ENCODE peak calls at places on chromosomes 6 and 20, in six cellular contexts. F is IMR-90; E is BE2C; H is upper lobe of right lung; D is brain microvascular endothelial cell; U is CD8-positive, alpha-beta T cell. G is an unnamed sample.

GRCh38 chr6:149939909-149940672 is 1.7 kb upstream of the ULBP2 start:
- DNase-seq in D (no peak), U (no peak), E (no peak), F (no peak), H (no peak), G (no peak)

GRCh38 chr20:23151885-23152284 is 65.8 kb upstream of the CD93 start:
- DNase-seq in H (no peak), E (no peak), U (no peak), F (no peak), D (no peak), G (no peak)

GRCh38 chr20:53077373-53078205 is 105.4 kb downstream of the TSHZ2 start:
- DNase-seq in U (no peak), E (no peak), D (no peak), H (no peak), F (no peak), G (no peak)

GRCh38 chr20:60200305-60200918 is 242.2 kb downstream of the CDH26 start:
- DNase-seq in H (no peak), F (no peak), D (no peak), U (no peak), E (no peak), G (no peak)

GRCh38 chr6:151805286-151805840 is 2.1 kb upstream of the ESR1 start:
- DNase-seq in D (no peak), F (no peak), E (no peak), U (no peak), H (no peak), G (peak; percentile 14)

GRCh38 chr20:64232794-64233193 is 22.8 kb upstream of the PCMTD2 start:
- DNase-seq in H (peak; percentile 30), E (no peak), D (no peak), U (no peak), F (no peak), G (no peak)

GRCh38 chr6:31186052-31186734 is 15.7 kb upstream of the POU5F1 start:
- DNase-seq in H (peak; percentile 76), U (no peak), E (no peak), D (no peak), F (no peak), G (no peak)

GRCh38 chr6:170117111-170117972 is 173.5 kb downstream of the DLL1 start:
- DNase-seq in H (peak; percentile 53), F (no peak), U (no peak), D (no peak), E (no peak), G (no peak)

GRCh38 chr20:24955045-24955444 is 6.0 kb downstream of the CST7 start:
- DNase-seq in D (no peak), H (no peak), U (no peak), F (no peak), E (no peak), G (no peak)

GRCh38 chr6:18211338-18211737 is 53.0 kb downstream of the DEK start:
- DNase-seq in U (no peak), D (no peak), H (no peak), F (no peak), E (no peak), G (no peak)

GRCh38 chr6:28747631-28748157 is 176.1 kb downstream of the TRIM27 start:
- DNase-seq in E (peak; percentile 91), F (peak; percentile 84), U (no peak), D (peak; percentile 98), H (no peak), G (no peak)
- H3K4me3 ChIP-seq in E (peak overlapping the region; percentile 75), F (no peak overlapping the region), U (no peak overlapping the region), D (peak overlapping the region; percentile 47), H (no peak overlapping the region), G (peak overlapping the region; percentile 41)

GRCh38 chr6:75600694-75601265 is 900 bp upstream of the SENP6 start:
- DNase-seq in F (no peak), H (no peak), E (no peak), D (no peak), U (no peak), G (peak; percentile 16)

GRCh38 chr6:75602897-75603395 is 1.3 kb downstream of the SENP6 start:
- DNase-seq in U (no peak), D (no peak), H (no peak), F (no peak), E (no peak), G (no peak)

GRCh38 chr6:75602164-75602896 is 650 bp downstream of the SENP6 start:
- DNase-seq in H (no peak), F (peak; percentile 42), E (peak; percentile 50), D (peak; percentile 29), U (peak; percentile 39), G (peak; percentile 66)

GRCh38 chr6:75604294-75604693 is 2.6 kb downstream of the SENP6 start:
- DNase-seq in E (no peak), F (no peak), D (no peak), H (no peak), U (no peak), G (no peak)

DNA sequence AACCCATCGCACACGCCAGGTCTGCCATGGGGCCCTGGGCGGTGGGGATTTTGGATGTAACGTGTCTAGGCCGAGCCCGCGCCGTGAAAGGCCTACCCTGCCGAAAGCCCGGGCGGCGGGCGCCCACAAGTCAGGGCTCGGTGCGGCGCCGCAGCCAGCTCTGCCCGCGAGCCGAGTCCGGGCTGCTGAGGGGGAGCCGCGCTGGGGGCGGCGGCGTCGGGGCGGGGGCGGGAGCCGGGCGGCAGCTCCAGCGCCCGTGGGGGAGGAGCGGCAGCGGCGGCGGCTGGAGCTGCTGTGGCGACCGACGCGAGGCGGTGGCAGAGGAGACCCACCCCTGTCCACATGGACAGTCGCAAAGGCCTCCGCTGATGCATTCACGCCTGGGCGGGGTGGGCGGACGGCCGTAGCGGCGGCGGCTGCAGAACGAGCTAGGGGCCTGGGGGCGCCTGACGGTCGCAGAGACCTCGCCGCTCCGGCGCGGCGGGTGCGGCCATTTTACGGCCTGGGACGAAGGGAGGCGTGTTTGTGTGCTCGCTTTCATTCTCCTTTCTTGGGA is at the start of gene SENP6:
- DNase-seq in E (peak; percentile 90), F (peak; percentile 70), U (peak; percentile 50), H (peak; percentile 92), D (peak; percentile 57), G (peak; percentile 92)
- TF ChIP-seq CTCF in E (no peak), F (no peak), U (no peak), H (no peak), D (peak; percentile 4), G (no peak)

DNA sequence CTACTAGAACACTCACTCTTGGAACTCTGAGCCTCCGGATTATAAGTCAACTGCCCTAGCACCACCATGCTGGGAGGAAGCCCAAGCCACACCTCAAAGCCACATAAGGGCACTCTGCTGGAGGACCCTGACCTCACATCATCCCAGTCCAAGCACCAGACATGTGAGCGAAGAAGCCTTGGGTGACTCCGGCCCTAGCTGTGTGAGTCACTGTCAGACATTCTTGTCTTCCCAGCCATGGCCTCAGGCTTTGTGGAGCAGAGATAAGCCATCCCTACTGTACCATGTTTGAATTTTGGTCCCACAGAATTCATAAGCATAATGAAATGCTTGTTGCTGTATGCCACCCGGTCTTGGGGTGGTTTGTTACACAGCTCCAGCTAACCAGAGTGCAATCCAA is 247.7 kb downstream of the SOD2 start:
- DNase-seq in F (no peak), E (no peak), U (no peak), H (no peak), D (peak; percentile 2), G (no peak)
- H3K4me3 ChIP-seq in F (no peak overlapping the region), E (no peak overlapping the region), U (no peak overlapping the region), H (no peak overlapping the region), D (no peak overlapping the region), G (no peak overlapping the region)

DNA sequence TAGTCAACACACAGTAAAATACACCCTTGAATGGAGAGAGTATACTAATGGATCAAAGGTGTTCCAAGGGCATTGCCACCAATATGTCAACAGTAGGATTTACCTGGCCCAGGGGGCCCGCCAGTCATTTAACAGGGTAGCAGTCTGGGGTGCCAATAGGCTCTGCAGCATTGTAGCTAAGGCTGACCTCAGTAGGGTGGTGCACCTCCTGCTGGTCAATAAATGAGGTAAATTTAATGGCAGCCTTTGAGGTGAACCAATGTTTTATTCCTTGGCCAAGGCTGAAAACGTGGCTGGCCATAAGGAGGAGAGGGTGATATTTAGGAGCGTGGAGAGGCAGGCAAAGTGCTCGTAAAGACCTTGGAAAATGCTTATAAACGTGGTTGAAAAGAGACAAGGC is 147.2 kb downstream of the RPS12 start:
- DNase-seq in H (no peak), F (no peak), E (no peak), U (no peak), D (no peak), G (no peak)
- TF ChIP-seq CTCF in H (no peak), F (peak; percentile 13), E (peak; percentile 43), U (no peak), D (peak; percentile 36), G (peak; percentile 20)

DNA sequence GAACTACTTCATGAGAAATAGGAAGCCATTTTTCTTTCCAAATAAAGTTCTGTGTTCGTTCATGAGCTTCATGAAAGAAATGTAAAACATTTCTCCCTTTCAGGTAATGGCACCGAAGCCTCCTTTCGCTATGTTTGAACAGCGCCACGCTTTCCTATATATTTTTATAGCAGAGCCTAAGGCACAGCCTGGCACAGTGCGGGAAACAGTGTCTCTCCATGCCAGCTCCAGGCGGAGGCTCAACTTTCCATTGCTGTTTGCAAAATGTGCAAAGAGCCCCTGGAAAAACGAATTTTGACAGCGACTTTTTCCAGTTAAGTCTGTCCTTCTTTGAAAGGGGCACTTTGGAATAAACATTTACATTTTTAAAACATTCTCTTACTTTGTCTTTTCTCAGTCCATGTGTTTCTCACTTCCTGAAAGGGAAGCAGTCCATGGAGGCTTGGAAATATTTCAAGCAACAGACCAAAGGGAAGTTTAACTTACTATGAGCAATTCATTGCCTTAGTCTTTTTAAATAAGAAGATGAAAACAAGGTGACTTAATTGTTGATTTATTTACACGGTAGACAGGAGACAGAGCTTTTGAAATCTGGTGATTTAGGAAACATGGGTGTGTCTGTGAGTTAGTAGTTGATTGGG is 736 bp downstream of the CCN6 start:
- DNase-seq in U (no peak), F (peak; percentile 31), E (no peak), D (no peak), H (no peak), G (no peak)
- H3K4me3 ChIP-seq in U (no peak overlapping the region), F (no peak overlapping the region), E (no peak overlapping the region), D (no peak overlapping the region), H (no peak overlapping the region), G (no peak overlapping the region)

G was measured in SK-N-SH.